ENCODE peak calls at places on chromosomes 1 and 21, in six cellular contexts. Q, U, I, K, V and C are unnamed samples.

GRCh38 chr1:76162254-76162653 is 87.7 kb downstream of the ST6GALNAC3 start:
- DNase-seq in Q (no peak), I (no peak), V (no peak), K (no peak), U (no peak), C (no peak)

GRCh38 chr1:233940908-233941307 is 36.4 kb downstream of the SLC35F3 start:
- DNase-seq in Q (no peak), I (no peak), U (no peak), V (no peak), K (no peak), C (no peak)

GRCh38 chr1:76292418-76293184 is 218.1 kb downstream of the ST6GALNAC3 start:
- DNase-seq in Q (no peak), K (no peak), I (no peak), U (no peak), V (no peak), C (no peak)

GRCh38 chr1:82778612-82779011 is 977.9 kb downstream of the ADGRL2 start:
- DNase-seq in U (peak; percentile 17), I (no peak), K (no peak), Q (peak; percentile 16), V (no peak), C (peak; percentile 20)

GRCh38 chr1:193325771-193326170 is 139.4 kb upstream of the B3GALT2 start:
- DNase-seq in I (no peak), U (no peak), K (no peak), V (peak; percentile 22), Q (no peak), C (no peak)

GRCh38 chr1:156160744-156161181 is 7.4 kb downstream of the SEMA4A start:
- DNase-seq in K (peak; percentile 75), V (peak; percentile 58), Q (no peak), U (peak; percentile 78), I (no peak), C (no peak)

GRCh38 chr1:41819843-41820242 is 98.9 kb downstream of the HIVEP3 start:
- DNase-seq in K (no peak), I (no peak), V (no peak), Q (no peak), U (no peak), C (no peak)

GRCh38 chr1:203557958-203558760 is 64.2 kb downstream of the OPTC start:
- DNase-seq in K (peak; percentile 10), V (peak; percentile 100), I (no peak), U (peak; percentile 32), Q (peak; percentile 76), C (peak; percentile 67)

DNA sequence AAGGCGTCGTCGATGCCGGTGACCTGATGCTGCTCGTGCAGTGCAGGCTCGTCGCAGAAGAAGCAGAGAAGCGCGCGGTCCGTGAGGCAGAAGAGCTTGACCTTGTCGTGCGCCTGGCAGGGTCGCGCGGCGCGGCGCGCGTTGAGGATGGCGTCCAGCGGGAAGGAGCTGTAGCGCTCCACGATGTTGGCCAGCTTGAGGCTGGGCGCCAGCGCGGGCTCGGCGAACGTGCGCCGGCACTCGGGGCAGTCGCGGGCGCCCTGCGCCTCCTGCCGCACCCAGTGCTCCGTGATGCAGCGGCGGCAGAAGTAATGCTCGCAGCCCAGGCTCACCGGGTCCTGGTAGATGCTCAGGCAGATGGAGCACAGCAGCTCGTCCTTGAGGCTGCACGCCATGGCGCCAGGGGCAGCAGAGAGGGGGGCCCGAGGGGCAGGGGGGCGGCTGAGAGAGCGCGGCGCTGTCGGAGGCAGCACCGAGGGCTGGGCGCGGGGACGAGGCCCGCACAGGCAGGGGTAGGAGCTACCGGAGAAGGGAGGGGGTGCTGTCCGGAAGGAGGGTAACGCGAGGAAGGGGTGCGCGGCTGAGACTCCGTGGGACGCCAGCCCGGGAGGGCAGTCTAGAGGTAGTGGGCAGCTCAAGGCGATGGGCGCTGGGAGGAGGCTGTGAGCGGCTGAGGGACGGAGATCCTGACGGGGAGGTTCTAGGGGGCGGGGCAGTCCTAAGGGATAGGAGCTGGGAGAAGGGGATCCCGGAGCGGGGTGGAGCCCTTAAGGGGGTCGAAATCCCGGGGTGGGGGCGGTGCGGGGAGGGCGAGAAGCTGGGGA is 593 bp downstream of the TRIM62 start:
- DNase-seq in V (peak; percentile 41), U (no peak), I (peak; percentile 47), Q (peak; percentile 36), K (peak; percentile 57), C (peak; percentile 73)
- TF ChIP-seq POLR2A in V (no peak), U (no peak), I (no peak), Q (no peak), K (peak; percentile 40), C (no peak)

GRCh38 chr1:31675761-31676160 is 28.1 kb downstream of the COL16A1 start:
- DNase-seq in V (no peak), Q (no peak), K (no peak), U (no peak), I (no peak), C (no peak)
- TF ChIP-seq POLR2A in V (no peak), Q (no peak), K (no peak), U (no peak), I (no peak), C (no peak)

GRCh38 chr21:43932005-43932404 is 67.0 kb downstream of the AGPAT3 start:
- DNase-seq in U (no peak), I (no peak), V (no peak), K (no peak), Q (no peak), C (no peak)

GRCh38 chr21:43933680-43934079 is 68.7 kb downstream of the AGPAT3 start:
- DNase-seq in V (no peak), K (no peak), I (no peak), U (no peak), Q (no peak), C (no peak)

GRCh38 chr21:43931454-43931853 is 66.4 kb downstream of the AGPAT3 start:
- DNase-seq in V (no peak), I (no peak), U (no peak), K (no peak), Q (no peak), C (no peak)

GRCh38 chr21:43934116-43934515 is 69.1 kb downstream of the AGPAT3 start:
- DNase-seq in Q (no peak), I (no peak), K (no peak), V (no peak), U (no peak), C (no peak)

DNA sequence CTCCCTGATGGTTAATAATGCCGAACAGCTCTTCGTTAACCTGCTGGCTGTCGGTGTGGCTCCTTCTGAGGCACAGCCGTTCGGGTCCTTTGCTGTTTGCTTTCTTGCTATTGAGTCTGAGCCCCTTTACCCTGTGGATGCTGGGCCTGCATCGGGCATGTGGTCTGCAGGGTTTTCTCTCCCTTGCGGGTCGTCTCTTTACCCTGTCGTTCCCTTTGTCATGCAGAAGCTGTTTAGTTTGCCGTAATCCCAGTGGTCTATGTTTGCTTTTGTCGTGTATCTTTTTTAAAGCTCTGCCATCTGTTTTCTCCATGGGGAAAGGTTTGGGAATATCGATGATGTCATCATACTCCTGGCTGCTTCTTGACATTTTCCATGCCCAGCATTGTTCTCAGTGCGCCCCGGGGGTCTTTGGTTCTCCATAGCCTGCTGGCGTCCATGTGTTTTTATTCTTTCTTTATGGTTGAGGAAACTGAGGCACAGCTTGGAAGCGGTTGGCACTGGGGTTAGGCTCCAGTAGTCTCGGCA is 68.2 kb downstream of the AGPAT3 start:
- DNase-seq in V (no peak), I (no peak), K (no peak), U (no peak), Q (no peak), C (no peak)
- TF ChIP-seq POLR2A in V (no peak), I (no peak), K (no peak), U (no peak), Q (no peak), C (no peak)

DNA sequence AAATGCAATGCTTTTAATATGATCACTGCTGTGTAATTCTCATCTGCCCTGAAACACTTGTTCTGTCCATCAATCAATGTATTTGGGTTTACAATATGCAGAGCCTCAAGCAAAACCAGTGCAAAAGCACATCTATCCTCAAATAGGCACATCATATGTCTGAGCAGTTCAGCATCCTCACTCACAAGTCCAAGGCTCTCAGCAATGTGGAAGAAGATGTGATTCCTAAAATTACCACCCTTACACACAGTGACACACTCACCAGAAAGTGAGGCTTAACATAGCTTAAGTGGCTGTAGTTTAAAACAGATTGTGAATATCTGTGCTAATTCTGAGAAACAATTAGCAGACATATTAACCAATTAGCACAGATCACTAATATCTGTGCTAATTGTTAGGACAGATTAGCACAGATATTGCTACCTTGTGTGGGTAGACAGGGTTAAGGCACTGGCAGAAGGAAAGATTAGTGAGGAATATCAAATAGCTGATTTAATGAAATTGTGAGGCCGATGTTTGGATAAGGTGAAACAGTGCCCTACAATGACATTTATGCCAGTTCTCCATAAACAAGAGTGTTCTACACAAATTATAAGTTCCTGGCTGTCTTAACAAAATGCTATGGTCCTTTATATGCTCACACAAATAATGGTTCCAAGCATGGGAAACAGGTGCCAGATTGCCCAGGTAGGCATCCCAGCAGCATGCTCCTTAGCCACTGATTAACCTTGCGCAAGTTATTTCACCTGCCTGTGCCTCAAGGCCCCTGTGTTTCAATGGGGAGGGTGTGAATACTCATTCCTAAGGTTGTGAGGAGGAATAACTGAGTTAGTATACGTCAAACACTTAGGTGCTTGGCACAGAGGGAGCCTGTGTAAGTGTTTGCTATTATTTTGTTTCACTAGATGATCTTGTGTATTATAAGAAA is 41.7 kb downstream of the MRPL39 start:
- DNase-seq in Q (no peak), U (no peak), V (no peak), I (no peak), K (no peak), C (no peak)
- TF ChIP-seq POLR2A in Q (no peak), U (no peak), V (no peak), I (peak; percentile 94), K (no peak), C (no peak)

DNA sequence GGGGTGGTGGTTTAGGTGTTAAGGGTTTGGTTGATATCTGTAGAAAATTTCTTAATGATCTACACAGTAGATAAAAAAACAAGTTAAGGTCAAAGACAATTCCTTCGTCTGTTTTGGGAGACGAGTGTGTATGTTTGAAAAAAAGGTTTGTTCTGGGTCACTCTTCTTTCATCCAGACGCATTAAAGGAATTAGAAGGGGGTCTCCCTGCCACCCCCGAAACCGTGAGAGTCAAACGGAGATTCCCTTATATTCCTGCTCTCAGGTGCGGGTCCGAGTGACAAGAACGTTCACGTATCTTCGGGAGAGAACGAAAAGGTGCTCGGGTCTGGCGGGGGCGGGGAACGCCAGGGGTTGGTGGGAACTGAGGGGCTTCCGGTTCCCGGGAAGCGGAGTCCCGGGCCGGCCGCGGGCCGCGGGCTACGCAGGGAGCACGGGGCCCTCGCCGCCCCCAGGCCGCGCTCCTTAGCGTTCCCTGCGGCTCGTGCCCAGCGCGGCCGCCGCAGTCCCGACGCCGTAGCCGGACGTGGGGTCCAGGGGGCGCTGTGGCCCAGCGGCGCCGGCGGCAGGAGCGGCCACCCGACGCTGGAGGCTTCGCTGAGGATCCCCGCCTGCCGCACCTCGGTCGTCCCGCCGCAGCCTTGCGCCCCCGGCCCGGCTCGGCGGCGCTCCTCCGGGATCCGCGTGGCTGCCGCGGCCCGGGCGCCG is at the start of gene ZFYVE9:
- DNase-seq in U (peak; percentile 79), Q (peak; percentile 72), I (peak; percentile 56), V (peak; percentile 76), K (peak; percentile 80), C (peak; percentile 64)
- TF ChIP-seq POLR2A in U (peak; percentile 45), Q (peak; percentile 47), I (no peak), V (no peak), K (no peak), C (peak; percentile 44)

DNA sequence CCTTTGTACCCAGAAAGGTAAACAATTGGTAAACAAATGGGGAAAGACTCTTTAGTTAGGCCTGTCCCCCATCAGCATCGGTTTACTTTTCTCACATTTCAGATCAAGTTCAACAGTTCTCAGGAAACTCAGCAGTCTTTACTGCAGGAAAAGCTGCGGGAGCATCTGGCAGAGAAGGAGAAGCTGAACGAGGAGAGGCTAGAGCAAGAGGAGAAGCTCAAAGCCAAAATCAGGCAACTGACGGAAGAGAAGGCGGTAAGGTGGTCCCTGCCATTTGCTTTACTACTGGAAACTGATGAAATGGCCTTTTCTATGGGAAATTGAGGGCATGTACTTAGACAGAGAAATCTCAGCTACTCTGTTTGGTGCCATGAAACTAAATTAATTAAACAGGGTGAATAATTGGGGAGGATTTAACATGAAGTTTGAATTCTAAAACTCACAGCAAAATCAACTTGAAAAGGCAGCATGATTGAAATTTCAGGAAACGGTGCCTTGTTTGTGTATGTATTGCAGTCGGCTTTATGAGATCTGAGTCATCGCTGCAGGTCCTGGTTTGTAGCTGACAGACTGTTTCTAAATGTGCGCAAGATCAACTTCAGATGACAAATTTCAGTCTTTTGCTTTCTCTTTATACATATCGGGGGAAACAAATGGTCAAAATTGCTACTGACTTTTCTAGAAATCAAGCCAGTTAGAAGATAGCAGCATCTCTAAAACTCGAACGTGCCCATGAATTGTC is 67.9 kb upstream of the EFHD2 start:
- DNase-seq in V (peak; percentile 85), Q (peak; percentile 55), K (no peak), I (no peak), U (peak; percentile 83), C (no peak)
- TF ChIP-seq POLR2A in V (no peak), Q (no peak), K (no peak), I (no peak), U (no peak), C (no peak)